ENCODE peak calls at places on chromosomes 7 and 10, in nine cellular contexts. D is NAMALWA; W is non-pigmented ciliary epithelial cell; Q is KBM-7; U is D341Med; O is right atrium auricular region; R is activated T-helper 1 cell treated with anti-CD3 and anti-CD28 coated beads, Interleukin-12 subunit alpha, Interleukin-12 subunit beta, Interleukin-2, Interleukin-4 antibody, amounts not matched to agents 30 ng/mL and 10 ng/mL and 1 ng/mL, durations not matched to agents 14 hours and 24 hours and 36 hours; X is fibroblast of the aortic adventitia; V is BJ. M is an unnamed sample.

GRCh38 chr7:48298779-48299178 is 127.5 kb downstream of the ABCA13 start:
- DNase-seq in Q (no peak), W (peak; percentile 60), D (no peak), O (no peak), X (peak; percentile 43), V (no peak), U (no peak), R (no peak), M (no peak)

GRCh38 chr7:159028456-159029401 is 115.9 kb downstream of the VIPR2 start:
- DNase-seq in V (no peak), U (no peak), O (peak; percentile 52), X (no peak), W (no peak), D (no peak), Q (no peak), R (no peak), M (peak; percentile 83)

GRCh38 chr10:91598211-91598981 is 34.5 kb downstream of the PPP1R3C start:
- DNase-seq in W (no peak), U (no peak), V (peak; percentile 63), X (peak; percentile 74), Q (no peak), D (no peak), O (no peak), R (no peak), M (no peak)

GRCh38 chr10:119278126-119278701 is 70.8 kb downstream of the GRK5 start:
- DNase-seq in Q (no peak), W (no peak), X (no peak), R (no peak), D (no peak), U (no peak), V (no peak), O (no peak), M (no peak)

GRCh38 chr7:27193335-27194001 is 6.4 kb downstream of the HOXA13 start:
- DNase-seq in R (no peak), W (no peak), O (no peak), U (no peak), V (no peak), X (no peak), Q (no peak), D (no peak), M (no peak)

GRCh38 chr7:24865994-24866615 is 108.8 kb upstream of the GSDME start:
- DNase-seq in X (no peak), O (no peak), V (no peak), Q (no peak), D (no peak), W (no peak), U (no peak), R (no peak), M (no peak)

GRCh38 chr10:122514045-122514840 is 46.3 kb upstream of the DMBT1 start:
- DNase-seq in Q (no peak), X (peak; percentile 24), D (no peak), R (no peak), W (no peak), O (no peak), U (no peak), V (no peak), M (no peak)

GRCh38 chr10:1600861-1601260 is 136.5 kb downstream of the ADARB2 start:
- DNase-seq in V (no peak), Q (no peak), X (no peak), D (no peak), R (no peak), W (no peak), O (no peak), U (no peak), M (peak; percentile 73)

GRCh38 chr7:75842836-75843446 is 29.3 kb upstream of the CCL24 start:
- DNase-seq in D (peak; percentile 28), O (no peak), W (peak; percentile 73), Q (peak; percentile 43), X (peak; percentile 87), R (peak; percentile 1), U (no peak), V (peak; percentile 75), M (no peak)

GRCh38 chr10:131514454-131514853 is 202.9 kb upstream of the TCERG1L start:
- DNase-seq in W (no peak), R (no peak), X (no peak), Q (no peak), V (no peak), D (no peak), O (no peak), U (no peak), M (no peak)

GRCh38 chr7:17131060-17131345 is 167.4 kb upstream of the AHR start:
- DNase-seq in O (no peak), W (no peak), U (no peak), X (peak; percentile 49), D (no peak), V (no peak), Q (no peak), R (no peak), M (no peak)

GRCh38 chr10:79047875-79048638 is 20.7 kb upstream of the ZMIZ1 start:
- DNase-seq in D (no peak), V (no peak), X (no peak), R (peak; percentile 68), O (no peak), W (no peak), U (no peak), Q (peak; percentile 76), M (no peak)

GRCh38 chr7:103528152-103528551 is 82.1 kb upstream of the SLC26A5 start:
- DNase-seq in W (no peak), X (no peak), U (no peak), V (no peak), Q (no peak), R (no peak), O (no peak), D (no peak), M (no peak)

M was measured in osteocyte.